ENCODE peak calls at places on chromosomes 5 and 9, in five cellular contexts. W is GM20000, E is cardiac fibroblast, L is nephron progenitor cell, J is GM13977. P is an unnamed sample.

GRCh38 chr5:92838253-92838652 is 742.8 kb downstream of the NR2F1-AS1 start:
- DNase-seq in E (peak; percentile 12), J (no peak), L (no peak), W (peak; percentile 2), P (no peak)

GRCh38 chr9:110531776-110532175 is 47.8 kb downstream of the SVEP1 start:
- DNase-seq in J (no peak), W (no peak), E (no peak), L (no peak), P (no peak)

GRCh38 chr5:107455111-107455544 is 215.6 kb downstream of the EFNA5 start:
- DNase-seq in L (peak; percentile 4), W (no peak), J (no peak), E (peak; percentile 47), P (no peak)

GRCh38 chr5:127176769-127177168 is 103.5 kb upstream of the C5orf63 start:
- DNase-seq in J (no peak), W (no peak), L (no peak), E (peak; percentile 3), P (no peak)

GRCh38 chr9:3478549-3478953 is 47.2 kb downstream of the RFX3 start:
- DNase-seq in L (no peak), E (peak; percentile 76), W (no peak), J (no peak), P (no peak)

GRCh38 chr5:149732500-149733128 is 2.5 kb downstream of the PPARGC1B start:
- DNase-seq in L (peak; percentile 21), W (no peak), J (no peak), E (peak; percentile 38), P (no peak)

GRCh38 chr5:100872409-100873190 is 30.5 kb downstream of the ST8SIA4 start:
- DNase-seq in W (no peak), L (no peak), J (no peak), E (no peak), P (no peak)

GRCh38 chr5:126615286-126615685 is 14.5 kb downstream of the PHAX start:
- DNase-seq in J (peak; percentile 52), L (no peak), W (peak; percentile 41), E (no peak), P (no peak)

GRCh38 chr9:90300901-90301688 is 341.5 kb downstream of the DIRAS2 start:
- DNase-seq in L (no peak), W (no peak), J (no peak), E (peak; percentile 87), P (no peak)

GRCh38 chr5:172156541-172156994 is 31.5 kb downstream of the STK10 start:
- DNase-seq in W (no peak), J (no peak), L (no peak), E (peak; percentile 58), P (no peak)

GRCh38 chr9:136204838-136205706 is at the start of gene LHX3:
- DNase-seq in L (peak; percentile 91), J (peak; percentile 80), E (peak; percentile 18), W (peak; percentile 84), P (peak; percentile 47)

GRCh38 chr5:110031402-110032140 is 341.8 kb downstream of the MAN2A1 start:
- DNase-seq in L (no peak), E (no peak), W (no peak), J (no peak), P (no peak)

GRCh38 chr9:137300607-137301085 is 1.4 kb downstream of the NRARP start:
- DNase-seq in E (peak; percentile 66), W (no peak), L (peak; percentile 39), J (no peak), P (no peak)

GRCh38 chr9:137298401-137298982 is 3.6 kb downstream of the NRARP start:
- DNase-seq in E (peak; percentile 59), J (no peak), W (no peak), L (peak; percentile 19), P (no peak)

GRCh38 chr9:137301086-137301947 is 754 bp downstream of the NRARP start:
- DNase-seq in E (peak; percentile 67), L (peak; percentile 72), J (no peak), W (peak; percentile 80), P (no peak)

GRCh38 chr9:137298983-137299521 is 3.0 kb downstream of the NRARP start:
- DNase-seq in L (peak; percentile 48), E (no peak), W (no peak), J (no peak), P (no peak)

GRCh38 chr9:137299938-137300337 is 2.1 kb downstream of the NRARP start:
- DNase-seq in L (peak; percentile 30), J (no peak), W (no peak), E (no peak), P (no peak)
- TF ChIP-seq CTCF in L (no peak), J (no peak), W (no peak), E (no peak), P (no peak)

GRCh38 chr9:21904776-21905175 is 89.4 kb downstream of the CDKN2A start:
- DNase-seq in W (no peak), J (no peak), E (no peak), L (no peak), P (no peak)
- TF ChIP-seq CTCF in W (no peak), J (no peak), E (peak; percentile 35), L (no peak), P (no peak)

GRCh38 chr9:131678499-131679111 is 61.3 kb downstream of the RAPGEF1 start:
- DNase-seq in L (no peak), W (peak; percentile 85), J (peak; percentile 89), E (peak; percentile 91), P (no peak)
- TF ChIP-seq CTCF in L (no peak), W (no peak), J (no peak), E (no peak), P (no peak)

DNA sequence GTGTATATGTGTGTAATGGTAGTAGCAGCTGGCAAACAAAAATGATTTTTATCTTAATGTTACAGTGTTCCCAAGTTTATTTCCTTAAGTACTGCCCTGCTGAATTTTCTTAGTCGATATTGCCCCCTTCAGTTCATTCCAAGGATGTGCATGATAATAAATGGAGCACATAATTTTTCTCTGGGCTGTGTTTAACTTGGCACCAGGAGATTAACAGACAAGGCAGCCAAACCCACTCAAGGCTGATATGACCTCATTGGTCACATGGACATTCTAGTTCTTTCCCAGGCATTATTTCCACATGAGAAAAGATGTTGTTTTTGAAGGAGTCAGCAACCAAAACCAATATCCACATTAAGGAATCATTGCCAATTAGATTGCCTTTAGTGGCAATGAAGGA is 61.8 kb downstream of the COX7C start:
- DNase-seq in E (peak; percentile 85), J (peak; percentile 7), W (peak; percentile 11), L (peak; percentile 2), P (no peak)
- TF ChIP-seq CTCF in E (peak; percentile 49), J (peak; percentile 62), W (no peak), L (peak; percentile 59), P (peak; percentile 79)